ENCODE peak calls at places on chromosomes 4 and X, in four cellular contexts. B, P, T and H are unnamed samples.
A peak's percentile ranks its signal among the peaks of the same experiment; 100 is the strongest.

GRCh38 chr4:32789026-32789608 is 2068.9 kb downstream of the PCDH7 start:
- DNase-seq in P (no peak), T (no peak), B (no peak), H (no peak)

GRCh38 chr4:600850-601515 is 24.4 kb upstream of the PDE6B start:
- DNase-seq in B (no peak), T (no peak), P (peak; percentile 28), H (no peak)

GRCh38 chr4:67558493-67558892 is at the start of gene STAP1:
- DNase-seq in T (no peak), B (no peak), P (no peak), H (no peak)

GRCh38 chrX:275476-275966 is 5.7 kb upstream of the PLCXD1 start:
- DNase-seq in P (no peak), T (no peak), B (peak; percentile 77), H (no peak)

GRCh38 chr4:184328022-184328736 is 110.5 kb upstream of the ENPP6 start:
- DNase-seq in T (no peak), B (no peak), P (no peak), H (no peak)

GRCh38 chr4:143626134-143626859 is 74.2 kb downstream of the FREM3 start:
- DNase-seq in T (no peak), B (no peak), P (no peak), H (no peak)

GRCh38 chr4:172686021-172686420 is 482.6 kb upstream of the GALNT7 start:
- DNase-seq in P (no peak), T (no peak), B (no peak), H (no peak)

GRCh38 chrX:675896-676295 is 45.3 kb downstream of the SHOX start:
- DNase-seq in B (no peak), T (no peak), P (no peak), H (no peak)

GRCh38 chr4:184537269-184538022 is 63.1 kb upstream of the IRF2 start:
- DNase-seq in B (peak; percentile 99), T (peak; percentile 89), P (peak; percentile 93), H (peak; percentile 90)

GRCh38 chr4:144583658-144584057 is 62.3 kb upstream of the HHIP start:
- DNase-seq in B (no peak), T (no peak), P (no peak), H (no peak)

GRCh38 chrX:18617351-18617750 is 54.6 kb downstream of the RS1 start:
- DNase-seq in P (no peak), B (no peak), T (no peak), H (no peak)

GRCh38 chr4:107640157-107640556 is 79.9 kb downstream of the PAPSS1 start:
- DNase-seq in P (no peak), T (no peak), B (no peak), H (no peak)

GRCh38 chr4:27176400-27176799 is 315.8 kb downstream of the STIM2 start:
- DNase-seq in T (peak; percentile 1), B (no peak), P (no peak), H (no peak)

GRCh38 chr4:165548702-165549101 is 169.9 kb downstream of the CPE start:
- DNase-seq in P (no peak), B (no peak), T (no peak), H (no peak)

GRCh38 chr4:89283975-89284556 is 23.5 kb downstream of the GPRIN3 start:
- DNase-seq in T (no peak), P (no peak), B (no peak), H (no peak)

GRCh38 chr4:165096776-165097175 is 15.9 kb downstream of the TMEM192 start:
- DNase-seq in B (no peak), T (peak; percentile 32), P (no peak), H (peak; percentile 10)

GRCh38 chrX:70970482-70970999 is 39.6 kb upstream of the SLC7A3 start:
- DNase-seq in T (peak; percentile 17), P (peak; percentile 12), B (no peak), H (no peak)

GRCh38 chr4:78155616-78156105 is 98.5 kb downstream of the FRAS1 start:
- DNase-seq in B (no peak), P (no peak), T (no peak), H (no peak)

GRCh38 chrX:39762266-39762841 is 335.4 kb downstream of the BCOR start:
- DNase-seq in T (no peak), P (no peak), B (no peak), H (no peak)

GRCh38 chr4:152356428-152357034 is 179.4 kb downstream of the FBXW7 start:
- DNase-seq in T (no peak), B (no peak), P (no peak), H (no peak)

GRCh38 chr4:95084584-95084983 is 326.8 kb downstream of the BMPR1B start:
- DNase-seq in B (no peak), P (no peak), T (no peak), H (no peak)

GRCh38 chr4:66750273-66750672 is 795.0 kb downstream of the CENPC start:
- DNase-seq in B (no peak), T (no peak), P (no peak), H (no peak)

GRCh38 chr4:124964251-124964650 is 251.7 kb upstream of the ANKRD50 start:
- DNase-seq in B (no peak), P (no peak), T (no peak), H (no peak)

GRCh38 chr4:124970011-124970410 is 257.5 kb upstream of the ANKRD50 start:
- DNase-seq in T (no peak), P (no peak), B (no peak), H (no peak)

GRCh38 chr4:124961138-124961750 is 248.7 kb upstream of the ANKRD50 start:
- DNase-seq in P (no peak), B (no peak), T (no peak), H (no peak)

DNA sequence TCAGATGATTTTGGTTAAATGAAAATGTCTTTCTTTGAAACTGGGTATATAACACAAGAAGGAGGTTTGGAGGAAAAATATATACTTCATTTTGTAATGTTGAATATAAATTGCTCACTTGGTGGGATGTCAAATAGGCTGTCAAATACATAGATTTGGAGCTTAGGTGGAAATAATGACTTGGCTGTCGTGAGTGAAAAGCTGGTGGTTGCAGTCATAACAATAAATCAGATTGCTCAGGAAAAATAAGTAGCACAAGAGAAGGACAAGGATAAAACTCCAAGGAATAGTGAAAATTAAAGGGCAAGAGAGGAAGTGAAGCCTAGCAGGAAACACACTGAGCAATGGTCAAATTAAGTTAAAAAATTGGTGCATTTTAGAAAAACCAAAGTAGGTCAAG is 253.0 kb upstream of the ANKRD50 start:
- DNase-seq in P (no peak), B (no peak), T (no peak), H (no peak)
- H3K27ac ChIP-seq in P (no peak overlapping the region), B (no peak overlapping the region), T (no peak overlapping the region), H (no peak overlapping the region)

GRCh38 chr4:121688696-121689095 is 8.1 kb downstream of the ANXA5 start:
- DNase-seq in B (no peak), P (no peak), T (no peak), H (no peak)
- H3K36me3 ChIP-seq in B (peaks cover 18% of the 10 kb centered on the region), P (peaks cover 27% of the 10 kb centered on the region), T (peaks cover 59% of the 10 kb centered on the region), H (no peaks in the 10 kb centered on the region)

GRCh38 chr4:98794565-98795205 is 134.2 kb downstream of the EIF4E start:
- DNase-seq in B (no peak), T (no peak), P (peak; percentile 33), H (no peak)

GRCh38 chr4:98801259-98801725 is 127.6 kb downstream of the EIF4E start:
- DNase-seq in B (no peak), T (no peak), P (no peak), H (no peak)

GRCh38 chr4:98793658-98794057 is 135.2 kb upstream of the TSPAN5 start:
- DNase-seq in B (no peak), P (no peak), T (no peak), H (no peak)

GRCh38 chr4:98802673-98803286 is 126.2 kb downstream of the EIF4E start:
- DNase-seq in P (no peak), B (no peak), T (no peak), H (no peak)

DNA sequence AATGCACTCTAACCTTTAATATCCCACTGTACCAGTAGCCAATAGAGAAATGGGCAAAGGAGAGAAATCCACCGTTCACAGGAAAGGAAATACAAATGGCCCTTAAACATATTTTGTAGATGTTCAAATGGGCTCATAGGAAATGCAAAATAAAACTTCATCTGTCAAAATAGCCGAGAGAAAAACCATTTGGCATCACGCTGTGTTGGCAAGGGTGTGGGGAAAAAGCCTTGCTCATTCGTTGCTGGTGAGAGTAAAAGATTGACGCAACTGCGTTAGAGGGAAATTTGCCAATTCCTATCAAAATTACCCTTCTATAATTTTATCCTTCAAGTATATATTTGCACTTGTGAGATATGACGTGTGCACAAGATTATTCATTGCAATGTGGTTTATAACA is 131.9 kb downstream of the EIF4E start:
- DNase-seq in T (no peak), P (no peak), B (no peak), H (no peak)
- H3K27ac ChIP-seq in T (no peak overlapping the region), P (no peak overlapping the region), B (no peak overlapping the region), H (no peak overlapping the region)

GRCh38 chrX:20151689-20152088 is 10.1 kb upstream of the EIF1AX start:
- DNase-seq in P (no peak), T (no peak), B (no peak), H (no peak)
- H3K36me3 ChIP-seq in P (peaks cover 44% of the 10 kb centered on the region), T (peaks cover 35% of the 10 kb centered on the region), B (peaks cover 33% of the 10 kb centered on the region), H (peaks cover 15% of the 10 kb centered on the region)

GRCh38 chrX:140360924-140361323 is 143.9 kb downstream of the SOX3 start:
- DNase-seq in T (no peak), B (no peak), P (no peak), H (no peak)
- H3K27ac ChIP-seq in T (no peak overlapping the region), B (no peak overlapping the region), P (no peak overlapping the region), H (no peak overlapping the region)

GRCh38 chr4:113499696-113500095 is 261.8 kb downstream of the CAMK2D start:
- DNase-seq in T (no peak), P (no peak), B (no peak), H (no peak)

GRCh38 chr4:113495790-113496189 is 265.7 kb downstream of the CAMK2D start:
- DNase-seq in B (no peak), P (no peak), T (no peak), H (no peak)

GRCh38 chr4:113499166-113499565 is 262.4 kb downstream of the CAMK2D start:
- DNase-seq in T (no peak), B (no peak), P (no peak), H (no peak)

GRCh38 chr4:113496698-113497097 is 264.8 kb downstream of the CAMK2D start:
- DNase-seq in P (no peak), B (no peak), T (no peak), H (no peak)

GRCh38 chr4:113497154-113497553 is 264.4 kb downstream of the CAMK2D start:
- DNase-seq in T (no peak), B (no peak), P (no peak), H (no peak)
- H3K36me3 ChIP-seq in T (peaks cover 24% of the 10 kb centered on the region), B (peaks cover 26% of the 10 kb centered on the region), P (no peaks in the 10 kb centered on the region), H (peaks cover 23% of the 10 kb centered on the region)

GRCh38 chr4:82705169-82705568 is 93.4 kb downstream of the SCD5 start:
- DNase-seq in B (no peak), P (no peak), T (no peak), H (no peak)
- H3K27ac ChIP-seq in B (no peak overlapping the region), P (no peak overlapping the region), T (no peak overlapping the region), H (no peak overlapping the region)

GRCh38 chr4:138186264-138186663 is 55.9 kb downstream of the SLC7A11 start:
- DNase-seq in P (no peak), T (no peak), B (no peak), H (no peak)
- H3K36me3 ChIP-seq in P (peaks cover 21% of the 10 kb centered on the region), T (peaks cover 2% of the 10 kb centered on the region), B (no peaks in the 10 kb centered on the region), H (no peaks in the 10 kb centered on the region)